ENCODE peak calls at places on chromosomes 4 and X, in seven cellular contexts. Q, A, W, U, B, Y and F are unnamed samples.

GRCh38 chr4:98181815-98182214 is 38.5 kb upstream of the STPG2 start:
- DNase-seq in Y (no peak), A (no peak), U (no peak), W (no peak), B (peak), Q (peak), F (no peak)

GRCh38 chr4:13980317-13980716 is 352.8 kb upstream of the BOD1L1 start:
- DNase-seq in B (peak), Y (no peak), A (no peak), U (no peak), W (no peak), Q (peak), F (peak)

GRCh38 chrX:22126311-22126710 is 94.2 kb downstream of the PHEX start:
- DNase-seq in Y (no peak), U (no peak), A (no peak), Q (peak), B (no peak), W (no peak), F (peak)

GRCh38 chrX:96182366-96182765 is 502.3 kb upstream of the DIAPH2 start:
- DNase-seq in Q (no peak), Y (no peak), W (peak), A (no peak), U (no peak), B (peak), F (peak)

GRCh38 chrX:67543818-67544217 is at the start of gene AR:
- DNase-seq in W (peak), B (peak), Y (peak), Q (peak), U (peak), A (no peak), F (no peak)

GRCh38 chrX:96098471-96098870 is 586.2 kb upstream of the DIAPH2 start:
- DNase-seq in U (no peak), Q (no peak), A (no peak), B (no peak), Y (no peak), W (no peak), F (no peak)

GRCh38 chr4:1098311-1098925 is 14.9 kb downstream of the RNF212 start:
- DNase-seq in U (no peak), Q (no peak), Y (no peak), A (no peak), W (no peak), B (no peak), F (no peak)

GRCh38 chr4:30718021-30718888 is 1.9 kb upstream of the PCDH7 start:
- DNase-seq in W (peak), A (peak), Q (no peak), Y (peak), U (peak), B (no peak), F (no peak)

GRCh38 chrX:148929686-148930085 is 429.3 kb downstream of the AFF2 start:
- DNase-seq in U (no peak), B (peak), Q (no peak), Y (no peak), A (no peak), W (no peak), F (no peak)